ENCODE peak calls at places on chromosome 9, in five cellular contexts. N, H, W, Q and U are unnamed samples.

GRCh38 chr9:111924281-111924680 is 27.7 kb downstream of the UGCG start:
- DNase-seq in N (no peak), H (no peak), W (no peak), Q (no peak), U (no peak)

GRCh38 chr9:124869986-124870560 is 8.1 kb downstream of the ARPC5L start:
- DNase-seq in N (peak), H (peak), W (peak), Q (no peak), U (no peak)

GRCh38 chr9:94801685-94802084 is 75.2 kb downstream of the AOPEP start:
- DNase-seq in N (no peak), H (no peak), W (peak), Q (no peak), U (no peak)

GRCh38 chr9:3455088-3455487 is 70.7 kb downstream of the RFX3 start:
- DNase-seq in N (no peak), H (no peak), W (peak), Q (no peak), U (no peak)

GRCh38 chr9:96484521-96484931 is 34.6 kb downstream of the HABP4 start:
- DNase-seq in N (no peak), H (no peak), W (no peak), Q (no peak), U (no peak)

GRCh38 chr9:132989414-132989996 is 11.0 kb downstream of the GFI1B start:
- DNase-seq in N (no peak), H (no peak), W (no peak), Q (no peak), U (no peak)

GRCh38 chr9:93585695-93586094 is 9.3 kb downstream of the PHF2 start:
- DNase-seq in N (no peak), H (no peak), W (no peak), Q (no peak), U (no peak)

GRCh38 chr9:119453490-119453911 is 84.3 kb upstream of the BRINP1 start:
- DNase-seq in N (no peak), H (peak), W (no peak), Q (no peak), U (no peak)

GRCh38 chr9:83596899-83597504 is 25.9 kb upstream of the IDNK start:
- DNase-seq in N (no peak), H (peak), W (no peak), Q (no peak), U (peak)

GRCh38 chr9:101398930-101399640 is 434 bp downstream of the ZNF189 start:
- DNase-seq in N (no peak), H (no peak), W (no peak), Q (peak), U (no peak)

GRCh38 chr9:100700689-100701318 is 122.9 kb downstream of the CAVIN4 start:
- DNase-seq in N (no peak), H (peak), W (peak), Q (no peak), U (peak)

DNA sequence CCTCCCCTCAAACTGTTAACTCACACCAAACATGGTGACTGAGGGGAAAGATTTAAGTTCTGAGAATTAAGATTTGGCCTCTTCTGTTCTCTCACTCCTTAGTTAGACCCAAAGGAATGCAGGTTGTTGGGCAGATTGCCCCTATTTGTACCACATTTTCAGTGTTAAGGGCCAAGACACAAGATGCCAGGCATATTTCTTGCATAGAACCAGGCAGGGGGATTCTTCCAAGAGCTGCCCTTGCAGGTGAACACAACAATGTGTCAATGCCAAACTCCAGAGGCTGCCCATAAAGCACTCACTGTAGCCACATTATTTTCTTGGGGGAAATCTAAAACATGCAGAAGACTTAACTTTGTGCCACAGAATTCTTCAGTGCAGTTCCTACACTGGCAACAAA is 14.7 kb downstream of the MPDZ start:
- DNase-seq in N (no peak), H (no peak), W (no peak), Q (no peak), U (no peak)
- TF ChIP-seq CTCF in N (no peak), H (no peak), W (no peak), Q (no peak), U (no peak)

DNA sequence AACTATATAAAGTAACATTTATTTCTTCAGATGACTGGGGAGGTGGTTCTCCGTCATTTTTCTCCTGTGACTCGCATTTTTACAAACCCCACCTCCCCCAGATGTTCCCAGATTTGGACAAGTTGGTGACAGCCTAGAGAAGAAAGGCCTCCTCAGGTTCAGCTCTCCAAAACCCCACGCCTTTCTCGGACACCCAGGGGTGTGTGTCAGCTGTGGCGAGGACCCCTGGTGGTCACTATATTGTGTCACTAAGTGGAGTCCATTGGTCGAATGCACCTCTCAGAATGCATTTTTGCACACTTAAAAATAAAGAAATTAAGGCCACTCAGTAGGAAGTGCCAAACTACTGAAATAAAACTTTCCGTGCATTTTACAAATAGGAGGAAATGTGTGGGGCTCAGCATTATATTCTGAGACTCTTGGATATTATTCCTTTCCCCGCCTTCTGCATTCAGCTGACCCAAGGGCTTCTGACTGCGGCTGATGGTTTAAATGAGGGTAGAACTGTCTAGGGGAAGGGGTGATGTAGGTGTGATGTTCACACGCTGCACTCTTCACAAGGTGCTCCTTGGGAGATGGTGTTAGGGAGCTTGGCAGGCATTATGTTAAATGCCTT is 47.6 kb downstream of the ACO1 start:
- DNase-seq in N (peak), H (peak), W (peak), Q (no peak), U (peak)
- TF ChIP-seq CTCF in N (peak), H (peak), W (peak), Q (peak), U (peak)

DNA sequence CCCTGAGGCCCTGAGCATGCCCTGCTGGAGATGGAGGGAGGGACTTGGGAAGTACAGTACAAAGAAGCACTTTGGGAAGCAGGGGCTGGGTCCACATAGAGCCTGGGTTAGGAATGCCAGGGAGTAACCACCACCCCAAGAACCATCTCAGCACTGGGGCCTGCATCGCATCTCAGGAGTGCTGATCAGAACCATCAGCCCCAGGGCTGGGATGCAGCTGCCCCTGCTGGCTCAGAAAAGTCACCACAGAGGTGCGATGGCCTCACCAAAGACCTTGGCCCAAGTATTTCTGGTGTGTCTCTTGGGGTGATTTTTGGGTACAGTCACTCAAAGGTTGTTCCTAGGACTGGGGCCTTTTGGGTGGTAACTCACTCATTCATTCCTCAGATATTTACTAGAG is 236.8 kb upstream of the MVB12B start:
- DNase-seq in N (no peak), H (no peak), W (no peak), Q (no peak), U (no peak)
- TF ChIP-seq CTCF in N (no peak), H (no peak), W (no peak), Q (no peak), U (no peak)

DNA sequence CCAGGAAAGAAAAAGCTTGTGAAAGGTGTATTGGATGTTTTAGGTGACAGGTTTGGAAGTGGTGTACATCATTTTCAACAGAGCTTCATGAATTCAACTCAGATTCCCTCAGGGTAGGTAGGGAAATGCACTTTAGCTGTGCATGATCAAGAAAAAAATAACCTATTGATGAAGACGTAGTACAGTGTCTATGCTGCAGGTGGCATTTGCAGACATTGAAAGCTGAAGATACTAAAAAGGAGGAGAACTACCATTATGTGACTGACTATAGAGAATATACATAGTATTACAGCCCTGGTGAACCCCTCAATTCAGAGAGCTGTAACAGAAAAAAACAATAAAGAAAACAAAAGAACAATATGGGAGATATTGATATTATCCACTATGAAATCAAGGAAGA is 2344.7 kb upstream of the ACO1 start:
- DNase-seq in N (no peak), H (peak), W (no peak), Q (no peak), U (no peak)
- TF ChIP-seq CTCF in N (no peak), H (no peak), W (no peak), Q (peak), U (peak)

GRCh38 chr9:109253637-109254284 is 67.1 kb downstream of the EPB41L4B start:
- DNase-seq in N (no peak), H (peak), W (peak), Q (no peak), U (no peak)
- TF ChIP-seq CTCF in N (no peak), H (no peak), W (peak), Q (no peak), U (no peak)

DNA sequence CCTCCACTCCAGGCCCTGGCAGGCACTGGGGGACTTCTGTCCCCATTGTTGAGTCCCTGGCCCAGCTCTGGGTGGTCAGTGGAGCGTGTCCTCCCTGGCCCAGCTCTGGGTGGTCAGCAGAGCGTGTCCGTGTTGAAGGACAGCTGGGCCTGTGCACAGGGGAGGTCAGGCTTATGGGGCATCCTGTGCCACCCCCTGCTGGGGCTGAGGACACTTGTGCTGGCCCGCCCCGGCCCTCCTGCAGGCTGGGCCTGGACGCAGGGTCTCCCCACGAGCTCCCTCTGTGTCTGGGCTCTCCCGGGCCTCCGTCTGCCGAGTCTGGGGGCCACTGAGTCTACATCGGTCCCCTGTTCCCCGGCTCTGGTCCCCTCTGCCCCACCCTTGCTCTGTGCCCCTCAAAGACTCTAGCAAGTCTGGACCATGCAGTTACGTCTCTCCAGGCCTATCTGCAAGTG is 11.5 kb upstream of the CLIC3 start:
- DNase-seq in N (no peak), H (no peak), W (no peak), Q (no peak), U (no peak)
- TF ChIP-seq CTCF in N (no peak), H (no peak), W (no peak), Q (no peak), U (no peak)

GRCh38 chr9:114374936-114375335 is 12.8 kb downstream of the AKNA start:
- DNase-seq in N (no peak), H (no peak), W (no peak), Q (no peak), U (no peak)
- TF ChIP-seq CTCF in N (no peak), H (no peak), W (no peak), Q (no peak), U (no peak)

GRCh38 chr9:36832232-36832795 is 201.8 kb downstream of the PAX5 start:
- DNase-seq in N (no peak), H (no peak), W (no peak), Q (no peak), U (no peak)
- TF ChIP-seq CTCF in N (no peak), H (no peak), W (no peak), Q (no peak), U (no peak)

GRCh38 chr9:38068616-38068865 is 486 bp downstream of the SHB start:
- DNase-seq in N (peak), H (peak), W (peak), Q (no peak), U (peak)
- TF ChIP-seq CTCF in N (no peak), H (peak), W (peak), Q (peak), U (peak)